ENCODE peak calls at places on chromosomes 11 and 22, in four cellular contexts. T, W, N and G are unnamed samples.
A peak's percentile ranks its signal among the peaks of the same experiment; 100 is the strongest.

GRCh38 chr11:118895093-118896039 is 11.7 kb downstream of the CXCR5 start:
- DNase-seq in T (no peak), W (no peak), N (no peak), G (no peak)

GRCh38 chr22:31177420-31178162 is 17.6 kb downstream of the RNF185 start:
- DNase-seq in T (no peak), W (peak; percentile 54), N (no peak), G (no peak)

GRCh38 chr22:36103891-36104290 is 56.7 kb downstream of the APOL3 start:
- DNase-seq in W (no peak), T (peak; percentile 27), N (no peak), G (no peak)

GRCh38 chr22:27057717-27058116 is 400.3 kb downstream of the MIAT start:
- DNase-seq in W (no peak), T (no peak), N (no peak), G (no peak)

GRCh38 chr22:39671936-39672335 is 101.4 kb downstream of the CACNA1I start:
- DNase-seq in T (no peak), N (no peak), W (no peak), G (no peak)

GRCh38 chr22:19818264-19819208 is 36.1 kb downstream of the GNB1L start:
- DNase-seq in N (no peak), T (no peak), W (no peak), G (peak; percentile 28)

GRCh38 chr11:29093416-29093815 is 923.4 kb downstream of the KCNA4 start:
- DNase-seq in T (no peak), W (peak; percentile 11), N (no peak), G (no peak)

GRCh38 chr11:56932572-56933235 is 56.0 kb upstream of the OR5AK2 start:
- DNase-seq in W (peak; percentile 1), N (no peak), T (no peak), G (no peak)

GRCh38 chr22:44686873-44687600 is 15.0 kb upstream of the PRR5 start:
- DNase-seq in T (no peak), W (peak; percentile 55), N (no peak), G (no peak)

GRCh38 chr22:49825944-49826602 is 1.6 kb downstream of the BRD1 start:
- DNase-seq in N (no peak), T (peak; percentile 50), W (peak; percentile 47), G (no peak)

GRCh38 chr11:1178201-1178885 is 20.6 kb downstream of the MUC5AC start:
- DNase-seq in T (peak; percentile 28), W (no peak), N (no peak), G (no peak)

GRCh38 chr11:100827934-100828661 is 141.0 kb downstream of the ARHGAP42 start:
- DNase-seq in W (peak; percentile 55), T (no peak), N (no peak), G (no peak)

GRCh38 chr11:119991669-119992068 is 146.2 kb downstream of the TRIM29 start:
- DNase-seq in W (no peak), T (no peak), N (no peak), G (no peak)

GRCh38 chr22:49976439-49977175 is 16.0 kb downstream of the PIM3 start:
- DNase-seq in W (no peak), T (no peak), N (no peak), G (no peak)

GRCh38 chr11:86991341-86991740 is 36.1 kb upstream of the FZD4 start:
- DNase-seq in T (no peak), N (no peak), W (no peak), G (no peak)

GRCh38 chr11:128709402-128709801 is 15.5 kb downstream of the FLI1 start:
- DNase-seq in T (no peak), W (peak; percentile 70), N (no peak), G (peak; percentile 61)

GRCh38 chr11:115659061-115659963 is 155.1 kb upstream of the CADM1 start:
- DNase-seq in T (peak; percentile 57), W (peak; percentile 24), N (no peak), G (no peak)

GRCh38 chr22:42229455-42230149 is 40.9 kb downstream of the TCF20 start:
- DNase-seq in T (no peak), N (no peak), W (peak; percentile 61), G (no peak)

GRCh38 chr11:103499710-103500340 is 390.6 kb downstream of the DYNC2H1 start:
- DNase-seq in N (no peak), T (no peak), W (no peak), G (no peak)

GRCh38 chr11:68528630-68529029 is 68.1 kb downstream of the PPP6R3 start:
- DNase-seq in T (no peak), W (no peak), N (no peak), G (no peak)

GRCh38 chr11:131824766-131825165 is 454.4 kb downstream of the NTM start:
- DNase-seq in W (peak; percentile 85), T (no peak), N (no peak), G (no peak)

GRCh38 chr11:123188508-123189165 is 6.4 kb downstream of the CLMP start:
- DNase-seq in T (no peak), N (no peak), W (peak; percentile 97), G (no peak)

GRCh38 chr22:37820350-37820749 is 2.8 kb upstream of the GALR3 start:
- DNase-seq in W (no peak), N (no peak), T (no peak), G (no peak)

GRCh38 chr22:38505595-38506117 is 455 bp downstream of the DDX17 start:
- DNase-seq in W (peak; percentile 74), N (peak; percentile 69), T (peak; percentile 83), G (peak; percentile 67)